ENCODE peak calls at places on chromosomes 13 and 19, in six cellular contexts. One of them, this sample, is unnamed.

GRCh38 chr13:73730014-73730413 is 404.2 kb downstream of the KLF12 start:
- DNase-seq in ovary: no peak
- DNase-seq in mucosa of descending colon: no peak
- DNase-seq in uterus: no peak
- DNase-seq in tibial artery: no peak
- DNase-seq in HCT116: no peak
- DNase-seq in this sample: no peak

GRCh38 chr19:15393963-15394362 is 14.4 kb upstream of the AKAP8 start:
- DNase-seq in ovary: no peak
- DNase-seq in mucosa of descending colon: no peak
- DNase-seq in uterus: no peak
- DNase-seq in tibial artery: no peak
- DNase-seq in HCT116: no peak
- DNase-seq in this sample: peak; percentile 23

GRCh38 chr13:36912983-36913382 is 7.1 kb downstream of the SMAD9 start:
- DNase-seq in ovary: no peak
- DNase-seq in mucosa of descending colon: no peak
- DNase-seq in uterus: no peak
- DNase-seq in tibial artery: no peak
- DNase-seq in HCT116: no peak
- DNase-seq in this sample: no peak

GRCh38 chr13:27446986-27447583 is 3.3 kb downstream of the MTIF3 start:
- DNase-seq in ovary: no peak
- DNase-seq in mucosa of descending colon: no peak
- DNase-seq in uterus: no peak
- DNase-seq in tibial artery: no peak
- DNase-seq in HCT116: no peak
- DNase-seq in this sample: no peak

GRCh38 chr13:110323172-110323851 is 16.2 kb downstream of the COL4A2 start:
- DNase-seq in ovary: no peak
- DNase-seq in mucosa of descending colon: no peak
- DNase-seq in uterus: peak; percentile 70
- DNase-seq in tibial artery: no peak
- DNase-seq in HCT116: no peak
- DNase-seq in this sample: peak; percentile 95

GRCh38 chr13:73934215-73934623 is 200.0 kb downstream of the KLF12 start:
- DNase-seq in ovary: no peak
- DNase-seq in mucosa of descending colon: no peak
- DNase-seq in uterus: no peak
- DNase-seq in tibial artery: no peak
- DNase-seq in HCT116: no peak
- DNase-seq in this sample: no peak

GRCh38 chr19:48424694-48425219 is 21.0 kb upstream of the GRWD1 start:
- DNase-seq in ovary: peak; percentile 24
- DNase-seq in mucosa of descending colon: no peak
- DNase-seq in uterus: no peak
- DNase-seq in tibial artery: no peak
- DNase-seq in HCT116: no peak
- DNase-seq in this sample: peak; percentile 62

GRCh38 chr19:48246101-48246500 is 9.6 kb downstream of the CARD8 start:
- DNase-seq in ovary: no peak
- DNase-seq in mucosa of descending colon: no peak
- DNase-seq in uterus: no peak
- DNase-seq in tibial artery: no peak
- DNase-seq in HCT116: no peak
- DNase-seq in this sample: no peak

GRCh38 chr13:92187378-92187989 is 789.1 kb downstream of the GPC5 start:
- DNase-seq in ovary: no peak
- DNase-seq in mucosa of descending colon: no peak
- DNase-seq in uterus: no peak
- DNase-seq in tibial artery: no peak
- DNase-seq in HCT116: no peak
- DNase-seq in this sample: peak; percentile 73

GRCh38 chr19:54422136-54422535 is 6.9 kb downstream of the TTYH1 start:
- DNase-seq in ovary: no peak
- DNase-seq in mucosa of descending colon: no peak
- DNase-seq in uterus: no peak
- DNase-seq in tibial artery: no peak
- DNase-seq in HCT116: no peak
- DNase-seq in this sample: no peak

GRCh38 chr13:71525004-71525403 is 342.0 kb downstream of the DACH1 start:
- DNase-seq in ovary: no peak
- DNase-seq in mucosa of descending colon: no peak
- DNase-seq in uterus: no peak
- DNase-seq in tibial artery: no peak
- DNase-seq in HCT116: no peak
- DNase-seq in this sample: no peak

DNA sequence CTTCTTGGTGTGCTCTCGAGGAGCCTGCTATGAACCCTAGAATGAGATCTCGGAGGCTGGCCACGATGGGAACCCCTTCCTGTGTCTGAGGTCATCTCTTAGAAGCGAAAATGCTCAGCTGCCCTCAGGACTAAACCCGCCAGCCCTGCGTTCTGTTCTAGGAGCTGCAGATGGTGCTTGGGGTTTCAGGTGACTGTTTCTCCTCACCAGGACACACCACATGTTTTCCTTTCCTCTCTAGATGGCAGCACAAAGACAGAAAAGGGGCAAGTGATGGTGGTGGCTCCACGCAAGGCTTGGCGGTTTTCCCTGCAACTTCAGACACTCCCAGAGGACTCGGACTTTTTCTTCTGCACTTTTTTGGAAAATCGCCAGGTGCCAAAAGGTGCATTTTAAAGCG is 60.1 kb downstream of the RNASEH2B start:
- DNase-seq in ovary: no peak
- DNase-seq in mucosa of descending colon: no peak
- DNase-seq in uterus: no peak
- DNase-seq in tibial artery: no peak
- DNase-seq in HCT116: no peak
- DNase-seq in this sample: peak; percentile 26
- TF ChIP-seq CTCF in ovary: no peak
- TF ChIP-seq CTCF in mucosa of descending colon: no peak
- TF ChIP-seq CTCF in uterus: no peak
- TF ChIP-seq CTCF in tibial artery: peak; percentile 29
- TF ChIP-seq CTCF in HCT116: peak; percentile 16
- TF ChIP-seq CTCF in this sample: peak; percentile 27

DNA sequence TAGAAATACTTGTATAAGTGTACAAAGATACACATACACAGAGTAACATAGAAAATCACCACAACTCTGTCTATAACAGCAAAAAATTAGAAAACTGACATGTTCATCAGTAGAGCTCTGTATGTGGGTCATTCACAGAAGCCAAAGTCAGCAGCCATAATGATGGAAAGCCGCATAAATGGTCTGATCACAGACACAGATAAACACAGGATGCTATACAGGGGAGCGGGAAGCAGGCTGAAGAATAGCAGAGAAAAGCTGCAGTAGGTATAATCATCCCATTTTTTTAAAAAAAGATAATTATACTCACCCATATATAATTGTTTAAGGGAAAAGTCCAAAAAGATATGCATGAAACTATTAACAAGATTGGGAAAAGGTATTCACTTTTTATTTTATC is 31.5 kb downstream of the RCBTB1 start:
- DNase-seq in ovary: no peak
- DNase-seq in mucosa of descending colon: no peak
- DNase-seq in uterus: no peak
- DNase-seq in tibial artery: no peak
- DNase-seq in HCT116: no peak
- DNase-seq in this sample: no peak
- H3K4me3 ChIP-seq in ovary: no peak overlapping the region
- H3K4me3 ChIP-seq in mucosa of descending colon: no peak overlapping the region
- H3K4me3 ChIP-seq in uterus: no peak overlapping the region
- H3K4me3 ChIP-seq in tibial artery: no peak overlapping the region
- H3K4me3 ChIP-seq in HCT116: no peak overlapping the region
- H3K4me3 ChIP-seq in this sample: no peak overlapping the region

DNA sequence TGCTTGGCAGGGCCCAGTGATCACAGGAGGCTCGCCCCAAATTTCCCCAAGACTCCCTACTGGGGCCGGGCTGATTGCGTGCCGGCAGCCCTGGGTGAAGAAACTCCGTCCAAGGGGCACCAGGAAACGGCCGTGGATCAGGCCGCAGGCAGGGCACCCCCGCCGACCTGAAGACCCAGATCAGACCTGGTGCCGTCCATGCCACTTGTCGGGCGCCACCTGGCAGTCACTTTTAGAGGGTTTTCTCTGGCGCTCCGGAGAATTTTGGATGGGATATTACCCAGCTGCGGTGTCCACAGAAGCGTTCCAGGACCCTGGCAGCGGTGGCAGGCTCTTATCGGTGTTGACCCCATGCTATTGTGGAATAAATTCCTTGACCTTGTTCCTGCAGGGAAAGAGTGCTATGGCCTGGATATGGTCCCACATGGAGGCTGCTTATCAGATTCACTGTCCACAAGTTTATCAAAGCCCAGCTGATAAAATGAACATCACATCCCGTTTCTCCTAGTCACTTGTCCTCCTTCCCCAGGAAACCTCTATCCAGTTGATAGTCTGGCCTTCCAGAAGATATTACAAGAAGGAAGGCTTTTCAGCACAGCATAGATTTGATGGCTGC is 38.2 kb downstream of the IGFL2 start:
- DNase-seq in ovary: no peak
- DNase-seq in mucosa of descending colon: no peak
- DNase-seq in uterus: no peak
- DNase-seq in tibial artery: no peak
- DNase-seq in HCT116: no peak
- DNase-seq in this sample: no peak
- TF ChIP-seq CTCF in ovary: no peak
- TF ChIP-seq CTCF in mucosa of descending colon: no peak
- TF ChIP-seq CTCF in uterus: no peak
- TF ChIP-seq CTCF in tibial artery: no peak
- TF ChIP-seq CTCF in HCT116: no peak
- TF ChIP-seq CTCF in this sample: no peak

GRCh38 chr19:21398851-21399250 is 1.9 kb downstream of the ZNF493 start:
- DNase-seq in ovary: no peak
- DNase-seq in mucosa of descending colon: no peak
- DNase-seq in uterus: no peak
- DNase-seq in tibial artery: no peak
- DNase-seq in HCT116: no peak
- DNase-seq in this sample: peak; percentile 4

GRCh38 chr19:21396893-21397572 is at the start of gene ZNF493:
- DNase-seq in ovary: peak; percentile 93
- DNase-seq in mucosa of descending colon: peak; percentile 94
- DNase-seq in uterus: peak; percentile 96
- DNase-seq in tibial artery: peak; percentile 97
- DNase-seq in HCT116: peak; percentile 69
- DNase-seq in this sample: peak; percentile 97

GRCh38 chr19:21396121-21396520 is 812 bp upstream of the ZNF493 start:
- DNase-seq in ovary: no peak
- DNase-seq in mucosa of descending colon: no peak
- DNase-seq in uterus: no peak
- DNase-seq in tibial artery: no peak
- DNase-seq in HCT116: no peak
- DNase-seq in this sample: no peak
- H3K4me3 ChIP-seq in ovary: no peak overlapping the region
- H3K4me3 ChIP-seq in mucosa of descending colon: no peak overlapping the region
- H3K4me3 ChIP-seq in uterus: no peak overlapping the region
- H3K4me3 ChIP-seq in tibial artery: no peak overlapping the region
- H3K4me3 ChIP-seq in HCT116: no peak overlapping the region
- H3K4me3 ChIP-seq in this sample: no peak overlapping the region

GRCh38 chr19:45641274-45642105 is 2.3 kb upstream of the EML2 start:
- DNase-seq in ovary: peak; percentile 63
- DNase-seq in mucosa of descending colon: peak; percentile 88
- DNase-seq in uterus: peak; percentile 72
- DNase-seq in tibial artery: peak; percentile 69
- DNase-seq in HCT116: peak; percentile 97
- DNase-seq in this sample: peak; percentile 83

GRCh38 chr19:45636902-45637301 is 2.3 kb downstream of the EML2 start:
- DNase-seq in ovary: no peak
- DNase-seq in mucosa of descending colon: no peak
- DNase-seq in uterus: no peak
- DNase-seq in tibial artery: no peak
- DNase-seq in HCT116: no peak
- DNase-seq in this sample: no peak

GRCh38 chr19:45637890-45638667 is 1.1 kb downstream of the EML2 start:
- DNase-seq in ovary: no peak
- DNase-seq in mucosa of descending colon: peak; percentile 68
- DNase-seq in uterus: no peak
- DNase-seq in tibial artery: no peak
- DNase-seq in HCT116: no peak
- DNase-seq in this sample: peak; percentile 68

GRCh38 chr19:45640849-45641273 is 1.7 kb upstream of the EML2 start:
- DNase-seq in ovary: peak; percentile 45
- DNase-seq in mucosa of descending colon: peak; percentile 73
- DNase-seq in uterus: no peak
- DNase-seq in tibial artery: no peak
- DNase-seq in HCT116: peak; percentile 77
- DNase-seq in this sample: no peak

GRCh38 chr19:45638930-45639729 is at the start of gene EML2:
- DNase-seq in ovary: peak; percentile 50
- DNase-seq in mucosa of descending colon: peak; percentile 86
- DNase-seq in uterus: no peak
- DNase-seq in tibial artery: peak; percentile 23
- DNase-seq in HCT116: no peak
- DNase-seq in this sample: peak; percentile 17
- TF ChIP-seq CTCF in ovary: no peak
- TF ChIP-seq CTCF in mucosa of descending colon: no peak
- TF ChIP-seq CTCF in uterus: no peak
- TF ChIP-seq CTCF in tibial artery: no peak
- TF ChIP-seq CTCF in HCT116: no peak
- TF ChIP-seq CTCF in this sample: peak; percentile 42

GRCh38 chr19:40974633-40975037 is 16.4 kb upstream of the CYP2B6 start:
- DNase-seq in ovary: peak; percentile 67
- DNase-seq in mucosa of descending colon: peak; percentile 74
- DNase-seq in uterus: peak; percentile 54
- DNase-seq in tibial artery: peak; percentile 67
- DNase-seq in HCT116: peak; percentile 64
- DNase-seq in this sample: peak; percentile 87

GRCh38 chr19:40976724-40977123 is 14.4 kb upstream of the CYP2B6 start:
- DNase-seq in ovary: no peak
- DNase-seq in mucosa of descending colon: no peak
- DNase-seq in uterus: no peak
- DNase-seq in tibial artery: no peak
- DNase-seq in HCT116: no peak
- DNase-seq in this sample: no peak

GRCh38 chr19:40976134-40976533 is 14.9 kb upstream of the CYP2B6 start:
- DNase-seq in ovary: no peak
- DNase-seq in mucosa of descending colon: no peak
- DNase-seq in uterus: no peak
- DNase-seq in tibial artery: no peak
- DNase-seq in HCT116: no peak
- DNase-seq in this sample: no peak
- H3K4me3 ChIP-seq in ovary: no peak overlapping the region
- H3K4me3 ChIP-seq in mucosa of descending colon: no peak overlapping the region
- H3K4me3 ChIP-seq in uterus: no peak overlapping the region
- H3K4me3 ChIP-seq in tibial artery: no peak overlapping the region
- H3K4me3 ChIP-seq in HCT116: no peak overlapping the region
- H3K4me3 ChIP-seq in this sample: no peak overlapping the region

DNA sequence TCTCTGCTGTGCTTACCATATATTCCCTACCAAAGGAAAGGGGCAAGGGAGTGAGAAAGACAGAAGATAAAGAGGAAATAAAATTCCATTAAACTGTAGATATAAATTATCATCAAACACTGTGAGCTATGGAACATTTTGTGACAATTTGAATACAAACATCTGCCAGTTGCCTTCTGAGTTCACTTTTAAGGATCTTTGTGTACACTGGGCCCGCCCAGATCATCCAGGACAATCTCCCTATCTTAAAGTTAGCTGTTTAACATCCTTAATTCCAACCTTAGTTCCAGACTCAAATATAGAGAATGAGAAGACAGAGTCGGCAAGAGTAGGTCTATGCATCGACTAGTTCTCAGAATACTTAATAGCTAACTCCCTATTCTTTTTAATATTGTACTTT is 122.8 kb downstream of the NUFIP1 start:
- DNase-seq in ovary: no peak
- DNase-seq in mucosa of descending colon: no peak
- DNase-seq in uterus: peak; percentile 65
- DNase-seq in tibial artery: no peak
- DNase-seq in HCT116: no peak
- DNase-seq in this sample: no peak
- TF ChIP-seq CTCF in ovary: no peak
- TF ChIP-seq CTCF in mucosa of descending colon: no peak
- TF ChIP-seq CTCF in uterus: no peak
- TF ChIP-seq CTCF in tibial artery: no peak
- TF ChIP-seq CTCF in HCT116: no peak
- TF ChIP-seq CTCF in this sample: no peak

This sample was measured in choroid plexus epithelial cell.